ENCODE peak calls at places on chromosomes 3 and 15, in five cellular contexts. I is ELR, H is GM03348, Y is putamen, U is tibial artery. J is an unnamed sample.

GRCh38 chr3:126373682-126374601 is 16.7 kb upstream of the KLF15 start:
- DNase-seq in I (no peak), U (peak; percentile 64), H (peak; percentile 67), Y (peak; percentile 35), J (no peak)

GRCh38 chr3:50028336-50028735 is 60.4 kb upstream of the RBM5 start:
- DNase-seq in I (no peak), U (no peak), Y (no peak), H (peak; percentile 72), J (no peak)

GRCh38 chr3:5388091-5388490 is 200.6 kb downstream of the EDEM1 start:
- DNase-seq in U (no peak), I (no peak), Y (no peak), H (no peak), J (no peak)

GRCh38 chr15:69666441-69666882 is 213.8 kb downstream of the RPLP1 start:
- DNase-seq in H (no peak), I (no peak), U (no peak), Y (no peak), J (peak; percentile 47)

GRCh38 chr15:75031773-75032302 is 8.4 kb downstream of the PPCDC start:
- DNase-seq in I (no peak), Y (no peak), U (no peak), H (no peak), J (no peak)

GRCh38 chr15:79089331-79089889 is 1.2 kb downstream of the RASGRF1 start:
- DNase-seq in U (no peak), Y (no peak), I (no peak), H (peak; percentile 54), J (no peak)

GRCh38 chr15:50675524-50676144 is 11.0 kb downstream of the TRPM7 start:
- DNase-seq in Y (no peak), U (no peak), H (peak; percentile 32), I (peak; percentile 52), J (no peak)

GRCh38 chr15:91885714-91886265 is 32.3 kb downstream of the SLCO3A1 start:
- DNase-seq in Y (no peak), I (no peak), U (no peak), H (no peak), J (no peak)

GRCh38 chr3:130258532-130258952 is 86.9 kb upstream of the COL6A5 start:
- DNase-seq in U (no peak), Y (no peak), H (peak; percentile 32), I (peak; percentile 28), J (peak; percentile 43)

GRCh38 chr3:23811117-23811487 is 5.3 kb downstream of the UBE2E1 start:
- DNase-seq in Y (no peak), I (no peak), H (no peak), U (no peak), J (no peak)

GRCh38 chr15:44545934-44546802 is 9.2 kb downstream of the EIF3J start:
- DNase-seq in H (peak; percentile 50), Y (no peak), I (peak; percentile 55), U (no peak), J (no peak)

GRCh38 chr15:50003786-50004334 is 115.2 kb downstream of the ATP8B4 start:
- DNase-seq in U (peak; percentile 89), Y (peak; percentile 91), I (peak; percentile 87), H (peak; percentile 91), J (peak; percentile 82)

GRCh38 chr15:67189326-67190051 is 65.0 kb downstream of the AAGAB start:
- DNase-seq in H (no peak), Y (no peak), I (no peak), U (peak; percentile 90), J (peak; percentile 6)

GRCh38 chr3:46926447-46926846 is 48.9 kb downstream of the PTH1R start:
- DNase-seq in U (no peak), Y (no peak), H (no peak), I (no peak), J (no peak)

GRCh38 chr3:68943753-68944500 is 11.6 kb upstream of the TAFA4 start:
- DNase-seq in U (no peak), H (no peak), I (no peak), Y (no peak), J (no peak)

GRCh38 chr15:29698030-29698701 is 124.1 kb downstream of the TJP1 start:
- DNase-seq in H (no peak), U (no peak), Y (no peak), I (peak; percentile 94), J (peak; percentile 91)

GRCh38 chr15:39878401-39878775 is 41.7 kb downstream of the GPR176 start:
- DNase-seq in U (no peak), Y (no peak), H (no peak), I (peak; percentile 34), J (no peak)

GRCh38 chr3:13507791-13508339 is 27.8 kb downstream of the HDAC11 start:
- DNase-seq in H (no peak), Y (no peak), U (peak; percentile 63), I (peak; percentile 66), J (peak; percentile 52)

GRCh38 chr15:55894406-55894965 is 98.9 kb downstream of the NEDD4 start:
- DNase-seq in Y (no peak), U (no peak), I (no peak), H (no peak), J (no peak)

GRCh38 chr3:28933337-28933736 is 347.5 kb upstream of the RBMS3 start:
- DNase-seq in I (no peak), U (no peak), H (no peak), Y (no peak), J (no peak)

GRCh38 chr15:91946075-91946474 is 92.6 kb downstream of the SLCO3A1 start:
- DNase-seq in Y (no peak), I (no peak), H (no peak), U (no peak), J (no peak)

GRCh38 chr3:78338405-78338804 is 1298.5 kb downstream of the ROBO2 start:
- DNase-seq in H (no peak), I (no peak), U (no peak), Y (no peak), J (no peak)

GRCh38 chr3:17313746-17314145 is 428.7 kb downstream of the TBC1D5 start:
- DNase-seq in U (no peak), Y (no peak), H (no peak), I (no peak), J (no peak)

GRCh38 chr15:91246998-91247397 is 146.9 kb downstream of the SV2B start:
- DNase-seq in Y (no peak), I (no peak), U (no peak), H (no peak), J (no peak)

GRCh38 chr3:194397757-194398312 is 1.2 kb downstream of the GP5 start:
- DNase-seq in Y (no peak), I (no peak), H (no peak), U (peak; percentile 61), J (no peak)

GRCh38 chr3:10223676-10224639 is 24.3 kb upstream of the TATDN2 start:
- DNase-seq in U (no peak), I (peak; percentile 67), Y (no peak), H (no peak), J (no peak)

GRCh38 chr15:52357949-52358348 is 62.3 kb upstream of the MYO5C start:
- DNase-seq in I (no peak), H (no peak), Y (no peak), U (no peak), J (no peak)

GRCh38 chr3:156120528-156121251 is at the start of gene KCNAB1:
- DNase-seq in H (no peak), Y (no peak), I (no peak), U (no peak), J (no peak)

GRCh38 chr3:55191911-55192787 is 264.3 kb upstream of the LRTM1 start:
- DNase-seq in U (no peak), H (peak; percentile 86), I (peak; percentile 95), Y (no peak), J (peak; percentile 94)

GRCh38 chr3:45048244-45048643 is 22.1 kb downstream of the CLEC3B start:
- DNase-seq in U (no peak), H (peak; percentile 44), Y (no peak), I (peak; percentile 55), J (no peak)

GRCh38 chr3:141212555-141212954 is 19.1 kb upstream of the PXYLP1 start:
- DNase-seq in H (no peak), Y (no peak), I (no peak), U (no peak), J (no peak)